ENCODE peak calls at places on chromosome 17, in four cellular contexts. S, W, F and N are unnamed samples.
A peak's percentile ranks its signal among the peaks of the same experiment; 100 is the strongest.

GRCh38 chr17:76998839-76999238 is 130.6 kb downstream of the MGAT5B start:
- DNase-seq in S (no peak), W (no peak), F (no peak), N (no peak)

GRCh38 chr17:81239714-81240555 is 817 bp downstream of the NDUFAF8 start:
- DNase-seq in S (no peak), W (peak; percentile 64), F (no peak), N (peak; percentile 46)

GRCh38 chr17:47846741-47847340 is 4.1 kb downstream of the SP6 start:
- DNase-seq in S (no peak), W (no peak), F (no peak), N (no peak)

GRCh38 chr17:5585814-5586558 is 1.7 kb upstream of the NLRP1 start:
- DNase-seq in S (no peak), W (peak; percentile 65), F (peak; percentile 26), N (peak; percentile 60)

GRCh38 chr17:60744355-60744958 is 66.8 kb downstream of the BCAS3 start:
- DNase-seq in S (no peak), W (peak; percentile 2), F (peak; percentile 25), N (no peak)

GRCh38 chr17:40432864-40433528 is 10.3 kb upstream of the IGFBP4 start:
- DNase-seq in S (no peak), W (no peak), F (peak; percentile 65), N (no peak)

GRCh38 chr17:62882284-62882683 is 74.2 kb upstream of the MARCHF10 start:
- DNase-seq in S (no peak), W (no peak), F (no peak), N (peak; percentile 52)

GRCh38 chr17:74592087-74592990 is at the start of gene CD300LD:
- DNase-seq in S (no peak), W (no peak), F (no peak), N (no peak)

GRCh38 chr17:8162232-8162996 is at the start of gene VAMP2:
- DNase-seq in S (peak; percentile 72), W (peak; percentile 66), F (peak; percentile 65), N (peak; percentile 55)

GRCh38 chr17:41885733-41886132 is 20.5 kb upstream of the KLHL11 start:
- DNase-seq in S (peak; percentile 66), W (no peak), F (no peak), N (no peak)
- TF ChIP-seq CTCF in S (peak; percentile 68), W (peak; percentile 5), F (no peak), N (peak; percentile 25)

DNA sequence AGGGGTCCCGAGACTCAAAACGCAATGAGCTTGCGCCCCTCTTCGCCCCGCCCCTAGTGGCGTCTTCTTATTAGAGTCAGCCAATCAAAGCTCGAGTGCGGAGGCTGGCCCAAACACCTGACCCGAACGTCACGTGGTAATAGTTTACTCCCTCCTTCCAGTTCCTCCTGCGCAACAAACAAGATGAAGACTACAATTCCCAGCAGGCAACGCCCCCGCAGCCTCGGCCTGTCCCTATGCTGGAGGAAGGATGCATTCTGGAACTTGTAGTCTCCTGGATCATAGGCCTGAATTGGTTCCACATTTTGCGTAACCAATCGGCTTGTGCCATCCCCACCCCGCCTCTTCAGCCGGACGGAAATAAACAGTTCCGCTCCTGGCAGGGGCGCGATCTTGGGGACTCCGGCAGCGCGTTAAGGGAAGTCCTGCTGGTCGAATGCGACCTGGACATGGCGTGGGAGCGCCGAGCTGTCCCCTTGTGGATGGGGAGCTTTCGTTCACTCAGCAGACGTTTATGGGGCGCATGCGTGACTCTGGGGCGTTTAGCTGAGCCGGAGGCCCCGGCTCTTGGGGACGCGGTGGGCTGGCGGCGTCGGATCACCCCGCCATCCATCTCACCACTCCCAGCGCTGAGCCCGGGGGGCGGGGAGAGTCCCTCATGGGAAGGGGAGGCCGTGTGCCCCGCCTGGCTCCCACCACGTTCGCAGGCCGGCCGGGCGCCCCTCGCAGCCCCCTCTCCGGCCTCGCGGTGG is at the start of gene WBP2:
- DNase-seq in S (peak; percentile 100), W (peak; percentile 100), F (peak; percentile 100), N (peak; percentile 100)
- TF ChIP-seq CTCF in S (peak; percentile 46), W (no peak), F (peak; percentile 37), N (no peak)

GRCh38 chr17:37191219-37191618 is 184.6 kb upstream of the C17orf78 start:
- DNase-seq in S (no peak), W (peak; percentile 33), F (peak; percentile 38), N (no peak)

GRCh38 chr17:37194208-37194607 is 181.6 kb upstream of the C17orf78 start:
- DNase-seq in S (no peak), W (no peak), F (no peak), N (no peak)

GRCh38 chr17:37187262-37187661 is 188.5 kb upstream of the C17orf78 start:
- DNase-seq in S (no peak), W (no peak), F (no peak), N (no peak)

GRCh38 chr17:37188157-37188556 is 187.6 kb upstream of the C17orf78 start:
- DNase-seq in S (no peak), W (no peak), F (no peak), N (no peak)

GRCh38 chr17:37190493-37190892 is 185.3 kb upstream of the C17orf78 start:
- DNase-seq in S (no peak), W (no peak), F (no peak), N (no peak)
- TF ChIP-seq CTCF in S (no peak), W (peak; percentile 10), F (no peak), N (no peak)

DNA sequence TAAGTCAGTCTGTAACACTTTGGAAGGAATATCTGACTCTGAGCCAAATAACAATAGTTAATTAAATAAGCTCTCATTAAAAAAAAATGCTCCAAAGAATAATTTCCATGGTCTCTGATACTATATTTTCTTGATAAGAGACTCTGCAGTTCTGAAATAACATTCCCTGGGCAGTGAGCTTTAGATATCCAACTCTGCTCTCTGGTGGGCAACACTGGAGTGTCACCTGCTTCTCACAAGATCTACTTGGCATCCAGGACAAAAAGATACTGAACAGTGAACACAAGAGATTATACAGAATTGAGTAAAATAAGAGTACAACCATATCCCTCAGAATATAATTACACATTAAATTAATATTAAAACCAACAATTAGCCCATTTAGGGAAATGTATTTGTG is 13.7 kb downstream of the BLMH start:
- DNase-seq in S (peak; percentile 41), W (no peak), F (peak; percentile 50), N (peak; percentile 5)
- TF ChIP-seq CTCF in S (peak; percentile 40), W (peak; percentile 16), F (peak; percentile 23), N (no peak)

GRCh38 chr17:2610640-2611175 is 17.3 kb downstream of the PAFAH1B1 start:
- DNase-seq in S (no peak), W (peak; percentile 23), F (no peak), N (no peak)
- TF ChIP-seq CTCF in S (no peak), W (no peak), F (no peak), N (no peak)

DNA sequence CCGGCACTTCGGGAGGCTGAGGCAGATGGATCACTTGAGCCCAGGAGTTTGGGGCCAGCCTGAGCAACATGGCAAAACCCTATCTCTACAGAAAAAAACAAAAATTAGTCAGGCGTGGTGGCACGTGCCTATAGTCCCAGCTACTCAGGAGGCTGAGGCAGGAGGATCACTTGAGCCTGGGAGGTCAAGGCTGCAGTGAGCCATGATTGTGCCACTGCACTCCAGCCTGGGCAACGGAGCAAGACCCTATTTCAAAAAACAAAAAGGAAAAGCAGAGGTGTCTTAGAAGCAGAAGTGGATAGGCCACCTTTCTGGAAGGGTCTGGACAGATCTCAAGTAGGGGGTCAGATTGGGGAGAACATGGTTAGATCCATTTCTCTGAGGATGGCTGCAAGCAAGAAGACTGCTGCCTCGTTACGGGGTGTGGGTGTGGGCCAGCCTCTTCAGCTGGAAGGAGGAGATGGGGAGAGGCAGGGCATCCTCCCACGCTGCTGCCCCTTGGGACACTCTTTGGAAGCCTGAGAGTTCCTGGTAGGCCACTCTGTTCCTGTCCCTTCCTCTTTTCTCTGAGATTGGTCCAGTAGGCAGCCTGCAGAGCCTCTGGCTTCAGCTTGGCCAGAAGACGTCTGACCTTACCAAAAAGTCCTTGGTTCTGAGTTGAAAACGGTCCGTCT is 208.0 kb downstream of the MSI2 start:
- DNase-seq in S (no peak), W (no peak), F (no peak), N (no peak)
- TF ChIP-seq CTCF in S (no peak), W (no peak), F (no peak), N (no peak)